ENCODE peak calls at places on chromosomes 2 and 18, in six cellular contexts. One of them, this sample, is unnamed.

GRCh38 chr18:67380867-67381266 is 135.7 kb downstream of the DSEL start:
- DNase-seq in caudate nucleus: no peak
- DNase-seq in HEK293T: no peak
- DNase-seq in naive thymus-derived CD8-positive, alpha-beta T cell: no peak
- DNase-seq in substantia nigra: no peak
- DNase-seq in HT1080: no peak
- DNase-seq in this sample: no peak

GRCh38 chr2:9673914-9674481 is 43.2 kb upstream of the YWHAQ start:
- DNase-seq in caudate nucleus: no peak
- DNase-seq in naive thymus-derived CD8-positive, alpha-beta T cell: no peak
- DNase-seq in HEK293T: no peak
- DNase-seq in HT1080: no peak
- DNase-seq in substantia nigra: no peak
- DNase-seq in this sample: no peak

GRCh38 chr18:48540329-48541025 is 1.6 kb downstream of the CTIF start:
- DNase-seq in caudate nucleus: no peak
- DNase-seq in substantia nigra: peak; percentile 75
- DNase-seq in HEK293T: peak; percentile 33
- DNase-seq in HT1080: peak; percentile 68
- DNase-seq in naive thymus-derived CD8-positive, alpha-beta T cell: peak; percentile 2
- DNase-seq in this sample: peak; percentile 83

GRCh38 chr18:13531681-13532325 is 194.6 kb downstream of the FAM210A start:
- DNase-seq in caudate nucleus: no peak
- DNase-seq in naive thymus-derived CD8-positive, alpha-beta T cell: no peak
- DNase-seq in HT1080: no peak
- DNase-seq in HEK293T: no peak
- DNase-seq in substantia nigra: no peak
- DNase-seq in this sample: no peak

GRCh38 chr18:36693931-36694661 is 134.7 kb downstream of the TPGS2 start:
- DNase-seq in substantia nigra: no peak
- DNase-seq in HT1080: no peak
- DNase-seq in HEK293T: no peak
- DNase-seq in naive thymus-derived CD8-positive, alpha-beta T cell: no peak
- DNase-seq in caudate nucleus: no peak
- DNase-seq in this sample: no peak

GRCh38 chr18:75276813-75277628 is 66.4 kb downstream of the TSHZ1 start:
- DNase-seq in substantia nigra: no peak
- DNase-seq in HEK293T: no peak
- DNase-seq in caudate nucleus: no peak
- DNase-seq in naive thymus-derived CD8-positive, alpha-beta T cell: no peak
- DNase-seq in HT1080: peak; percentile 27
- DNase-seq in this sample: no peak

GRCh38 chr2:234135750-234136221 is 85.3 kb downstream of the SPP2 start:
- DNase-seq in naive thymus-derived CD8-positive, alpha-beta T cell: peak; percentile 45
- DNase-seq in HEK293T: peak; percentile 79
- DNase-seq in caudate nucleus: no peak
- DNase-seq in HT1080: peak; percentile 89
- DNase-seq in substantia nigra: peak; percentile 61
- DNase-seq in this sample: peak; percentile 45

GRCh38 chr2:99806758-99807157 is 316.9 kb upstream of the REV1 start:
- DNase-seq in HT1080: peak; percentile 70
- DNase-seq in HEK293T: no peak
- DNase-seq in substantia nigra: no peak
- DNase-seq in caudate nucleus: no peak
- DNase-seq in naive thymus-derived CD8-positive, alpha-beta T cell: no peak
- DNase-seq in this sample: no peak

GRCh38 chr2:136916131-136916530 is 150.8 kb downstream of the THSD7B start:
- DNase-seq in naive thymus-derived CD8-positive, alpha-beta T cell: no peak
- DNase-seq in HT1080: no peak
- DNase-seq in caudate nucleus: no peak
- DNase-seq in HEK293T: no peak
- DNase-seq in substantia nigra: no peak
- DNase-seq in this sample: no peak

GRCh38 chr2:127535422-127535901 is at the start of gene MYO7B:
- DNase-seq in caudate nucleus: no peak
- DNase-seq in HEK293T: no peak
- DNase-seq in naive thymus-derived CD8-positive, alpha-beta T cell: no peak
- DNase-seq in HT1080: no peak
- DNase-seq in substantia nigra: no peak
- DNase-seq in this sample: no peak

GRCh38 chr2:202870431-202871160 is 970 bp downstream of the ICA1L start:
- DNase-seq in substantia nigra: peak; percentile 86
- DNase-seq in HT1080: peak; percentile 76
- DNase-seq in naive thymus-derived CD8-positive, alpha-beta T cell: peak; percentile 63
- DNase-seq in caudate nucleus: no peak
- DNase-seq in HEK293T: peak; percentile 64
- DNase-seq in this sample: peak; percentile 70

This sample was measured in left ventricle myocardium superior.